ENCODE peak calls at places on chromosome 11, in ten cellular contexts. One of them, this sample, is unnamed.

GRCh38 chr11:60951909-60952741 is at the start of gene SLC15A3:
- DNase-seq in naive thymus-derived CD8-positive, alpha-beta T cell: peak
- DNase-seq in neural progenitor cell: peak
- DNase-seq in anterior cingulate cortex: no peak
- DNase-seq in CD8-positive, alpha-beta T cell: peak
- DNase-seq in globus pallidus: peak
- DNase-seq in iris pigment epithelial cell: peak
- DNase-seq in NB4: peak
- DNase-seq in germinal center: peak
- DNase-seq in pulmonary artery endothelial cell: no peak
- DNase-seq in this sample: no peak

GRCh38 chr11:10990637-10991036 is 132.8 kb upstream of the ZBED5 start:
- DNase-seq in globus pallidus: no peak
- DNase-seq in NB4: no peak
- DNase-seq in iris pigment epithelial cell: no peak
- DNase-seq in naive thymus-derived CD8-positive, alpha-beta T cell: no peak
- DNase-seq in pulmonary artery endothelial cell: no peak
- DNase-seq in germinal center: no peak
- DNase-seq in CD8-positive, alpha-beta T cell: no peak
- DNase-seq in anterior cingulate cortex: no peak
- DNase-seq in neural progenitor cell: no peak
- DNase-seq in this sample: no peak

GRCh38 chr11:82557274-82557673 is 176.4 kb downstream of the FAM181B start:
- DNase-seq in pulmonary artery endothelial cell: no peak
- DNase-seq in CD8-positive, alpha-beta T cell: no peak
- DNase-seq in neural progenitor cell: no peak
- DNase-seq in anterior cingulate cortex: no peak
- DNase-seq in NB4: no peak
- DNase-seq in globus pallidus: peak
- DNase-seq in iris pigment epithelial cell: no peak
- DNase-seq in naive thymus-derived CD8-positive, alpha-beta T cell: no peak
- DNase-seq in germinal center: peak
- DNase-seq in this sample: no peak

GRCh38 chr11:131038597-131038996 is 122.3 kb upstream of the SNX19 start:
- DNase-seq in globus pallidus: no peak
- DNase-seq in pulmonary artery endothelial cell: no peak
- DNase-seq in CD8-positive, alpha-beta T cell: no peak
- DNase-seq in iris pigment epithelial cell: peak
- DNase-seq in anterior cingulate cortex: no peak
- DNase-seq in neural progenitor cell: peak
- DNase-seq in germinal center: no peak
- DNase-seq in NB4: peak
- DNase-seq in naive thymus-derived CD8-positive, alpha-beta T cell: no peak
- DNase-seq in this sample: no peak

GRCh38 chr11:18067372-18067771 is 21.3 kb upstream of the TPH1 start:
- DNase-seq in naive thymus-derived CD8-positive, alpha-beta T cell: no peak
- DNase-seq in anterior cingulate cortex: no peak
- DNase-seq in CD8-positive, alpha-beta T cell: no peak
- DNase-seq in neural progenitor cell: no peak
- DNase-seq in iris pigment epithelial cell: no peak
- DNase-seq in pulmonary artery endothelial cell: no peak
- DNase-seq in globus pallidus: no peak
- DNase-seq in NB4: no peak
- DNase-seq in germinal center: no peak
- DNase-seq in this sample: no peak

GRCh38 chr11:78586452-78587046 is 11.9 kb upstream of the NARS2 start:
- DNase-seq in neural progenitor cell: no peak
- DNase-seq in NB4: peak
- DNase-seq in iris pigment epithelial cell: peak
- DNase-seq in naive thymus-derived CD8-positive, alpha-beta T cell: no peak
- DNase-seq in germinal center: peak
- DNase-seq in anterior cingulate cortex: no peak
- DNase-seq in globus pallidus: no peak
- DNase-seq in pulmonary artery endothelial cell: no peak
- DNase-seq in CD8-positive, alpha-beta T cell: no peak
- DNase-seq in this sample: no peak

GRCh38 chr11:125073616-125074483 is 10.7 kb downstream of the SLC37A2 start:
- DNase-seq in globus pallidus: no peak
- DNase-seq in pulmonary artery endothelial cell: no peak
- DNase-seq in naive thymus-derived CD8-positive, alpha-beta T cell: no peak
- DNase-seq in CD8-positive, alpha-beta T cell: peak
- DNase-seq in iris pigment epithelial cell: no peak
- DNase-seq in germinal center: peak
- DNase-seq in anterior cingulate cortex: no peak
- DNase-seq in NB4: no peak
- DNase-seq in neural progenitor cell: no peak
- DNase-seq in this sample: no peak

GRCh38 chr11:57502870-57503269 is 12.6 kb downstream of the SLC43A1 start:
- DNase-seq in anterior cingulate cortex: no peak
- DNase-seq in naive thymus-derived CD8-positive, alpha-beta T cell: no peak
- DNase-seq in globus pallidus: no peak
- DNase-seq in germinal center: no peak
- DNase-seq in pulmonary artery endothelial cell: no peak
- DNase-seq in iris pigment epithelial cell: no peak
- DNase-seq in CD8-positive, alpha-beta T cell: no peak
- DNase-seq in neural progenitor cell: no peak
- DNase-seq in NB4: no peak
- DNase-seq in this sample: no peak

GRCh38 chr11:19447150-19447566 is 206.4 kb upstream of the E2F8 start:
- DNase-seq in naive thymus-derived CD8-positive, alpha-beta T cell: no peak
- DNase-seq in NB4: no peak
- DNase-seq in iris pigment epithelial cell: peak
- DNase-seq in neural progenitor cell: no peak
- DNase-seq in pulmonary artery endothelial cell: no peak
- DNase-seq in germinal center: no peak
- DNase-seq in globus pallidus: no peak
- DNase-seq in anterior cingulate cortex: no peak
- DNase-seq in CD8-positive, alpha-beta T cell: no peak
- DNase-seq in this sample: no peak

GRCh38 chr11:66160709-66161108 is 90.6 kb downstream of the PACS1 start:
- DNase-seq in germinal center: no peak
- DNase-seq in pulmonary artery endothelial cell: no peak
- DNase-seq in globus pallidus: no peak
- DNase-seq in naive thymus-derived CD8-positive, alpha-beta T cell: no peak
- DNase-seq in NB4: no peak
- DNase-seq in neural progenitor cell: no peak
- DNase-seq in iris pigment epithelial cell: no peak
- DNase-seq in anterior cingulate cortex: no peak
- DNase-seq in CD8-positive, alpha-beta T cell: no peak
- DNase-seq in this sample: no peak